ENCODE peak calls at places on chromosomes 11 and 22, in five cellular contexts. D is K562, R is HepG2, T is SK-N-SH, F is GM12878. S is an unnamed sample.

GRCh38 chr22:46044718-46045458 is 67.9 kb upstream of the WNT7B start:
- DNase-seq in D (no peak), R (no peak), T (no peak), F (no peak), S (no peak)

GRCh38 chr11:133841279-133842043 is 3.9 kb downstream of the SPATA19 start:
- DNase-seq in D (no peak), R (no peak), T (no peak), F (no peak), S (no peak)

GRCh38 chr11:61120865-61121831 is 18.9 kb downstream of the CD5 start:
- DNase-seq in D (no peak), R (no peak), T (peak; percentile 85), F (no peak), S (no peak)

GRCh38 chr11:128061321-128061871 is 526.0 kb downstream of the ETS1 start:
- DNase-seq in D (no peak), R (no peak), T (no peak), F (no peak), S (no peak)

GRCh38 chr11:91922846-91923245 is 301.8 kb upstream of the FAT3 start:
- DNase-seq in D (no peak), R (no peak), T (peak; percentile 61), F (no peak), S (no peak)

GRCh38 chr22:50628543-50629134 is 687 bp upstream of the ARSA start:
- DNase-seq in D (no peak), R (no peak), T (no peak), F (no peak), S (no peak)

GRCh38 chr11:5581014-5581413 is 337 bp downstream of the OR52B6 start:
- DNase-seq in D (peak; percentile 44), R (peak; percentile 9), T (no peak), F (no peak), S (no peak)

GRCh38 chr11:11589385-11589890 is 32.4 kb downstream of the GALNT18 start:
- DNase-seq in D (no peak), R (no peak), T (no peak), F (no peak), S (no peak)

GRCh38 chr11:2708151-2708581 is 8.4 kb upstream of the KCNQ1OT1 start:
- DNase-seq in D (no peak), R (no peak), T (no peak), F (no peak), S (no peak)

GRCh38 chr11:61602775-61603569 is 22.1 kb upstream of the SYT7 start:
- DNase-seq in D (peak; percentile 70), R (no peak), T (peak; percentile 89), F (no peak), S (no peak)

GRCh38 chr11:102974552-102975280 is 19.2 kb upstream of the MMP13 start:
- DNase-seq in D (no peak), R (no peak), T (no peak), F (no peak), S (no peak)

GRCh38 chr11:132563050-132563449 is 969.3 kb downstream of the OPCML start:
- DNase-seq in D (no peak), R (no peak), T (no peak), F (no peak), S (no peak)
- TF ChIP-seq GABPA in D (no peak), R (no peak), T (no peak), F (no peak), S (no peak)

GRCh38 chr11:43578346-43579170 is 102.0 kb upstream of the HSD17B12 start:
- DNase-seq in D (no peak), R (no peak), T (no peak), F (no peak), S (no peak)

GRCh38 chr11:43574949-43575915 is 105.3 kb upstream of the HSD17B12 start:
- DNase-seq in D (no peak), R (no peak), T (peak; percentile 83), F (no peak), S (no peak)

GRCh38 chr11:43577566-43578264 is 102.8 kb upstream of the HSD17B12 start:
- DNase-seq in D (no peak), R (no peak), T (no peak), F (no peak), S (no peak)

GRCh38 chr11:43575931-43576833 is 104.4 kb upstream of the HSD17B12 start:
- DNase-seq in D (no peak), R (no peak), T (no peak), F (no peak), S (no peak)

DNA sequence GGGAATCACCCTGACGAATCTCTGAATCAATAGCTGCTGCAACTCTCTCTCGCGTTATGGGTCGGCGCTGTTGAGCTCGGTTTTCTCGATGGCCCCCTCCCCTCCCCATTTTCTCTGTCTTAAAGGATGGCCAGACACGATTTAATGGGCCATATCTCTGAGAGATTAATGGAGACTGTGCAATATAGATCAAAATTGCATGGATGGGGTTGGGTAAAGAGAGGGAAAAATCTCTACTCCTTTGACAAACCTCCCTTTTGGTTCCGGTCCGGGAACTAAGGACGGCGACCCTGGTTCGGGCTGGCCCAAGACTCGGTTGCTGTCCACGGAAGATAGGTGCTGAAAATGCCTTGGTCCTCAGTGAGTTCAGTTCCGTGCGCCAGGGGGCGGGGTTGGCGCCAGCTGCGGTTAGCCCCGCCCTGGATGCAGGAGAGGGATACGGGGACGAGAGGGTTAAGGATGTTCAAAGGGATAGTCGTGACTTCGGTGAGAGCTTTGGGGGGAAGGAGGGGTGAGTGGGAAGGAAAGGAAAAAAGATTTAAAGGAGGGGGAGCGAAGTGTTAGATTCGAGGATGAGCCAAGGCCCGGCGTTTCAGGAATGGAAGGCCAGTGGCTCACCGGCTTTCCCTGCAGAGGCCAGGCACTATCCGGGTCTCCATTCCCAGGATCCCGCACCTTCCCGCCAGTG is 103.6 kb upstream of the HSD17B12 start:
- DNase-seq in D (peak; percentile 84), R (peak; percentile 32), T (peak; percentile 71), F (no peak), S (no peak)
- TF ChIP-seq POLR2AphosphoS5 in D (no peak), R (no peak), T (no peak), F (no peak), S (no peak)

DNA sequence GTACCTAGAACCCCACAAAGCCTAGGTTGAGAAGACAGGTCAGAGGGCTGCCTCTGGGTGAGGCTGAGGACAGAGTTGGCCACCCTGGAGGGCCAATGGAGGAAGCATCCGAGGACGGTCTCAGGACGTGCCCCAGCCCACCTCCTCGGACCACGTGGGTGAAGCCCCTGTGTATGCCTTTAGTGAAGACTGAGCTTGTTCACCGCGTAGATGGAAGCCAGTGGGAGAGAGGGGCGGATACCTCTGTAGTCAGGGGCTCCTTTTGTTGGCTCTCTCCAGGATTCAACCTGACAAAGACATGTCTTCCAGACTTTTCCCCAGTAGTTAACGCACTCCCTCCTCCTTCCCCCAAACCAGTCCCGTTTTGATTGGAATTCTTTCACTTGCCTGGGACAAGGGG is 110.7 kb downstream of the ZBTB16 start:
- DNase-seq in D (no peak), R (no peak), T (no peak), F (no peak), S (no peak)
- TF ChIP-seq REST in D (no peak), R (no peak), T (no peak), F (no peak), S (no peak)

GRCh38 chr11:118401880-118402590 is 629 bp downstream of the ATP5MG start:
- DNase-seq in D (no peak), R (peak; percentile 76), T (no peak), F (no peak), S (peak; percentile 10)

GRCh38 chr11:118396097-118396501 is 5.3 kb upstream of the ATP5MG start:
- DNase-seq in D (no peak), R (no peak), T (no peak), F (no peak), S (no peak)

GRCh38 chr11:118397448-118397847 is 4.0 kb upstream of the ATP5MG start:
- DNase-seq in D (no peak), R (no peak), T (no peak), F (no peak), S (no peak)

GRCh38 chr11:118401151-118401879 is at the start of gene ATP5MG:
- DNase-seq in D (peak; percentile 94), R (peak; percentile 82), T (peak; percentile 89), F (peak; percentile 93), S (peak; percentile 81)

GRCh38 chr11:118398797-118399564 is 2.4 kb upstream of the ATP5MG start:
- DNase-seq in D (no peak), R (no peak), T (no peak), F (no peak), S (no peak)
- TF ChIP-seq GABPA in D (no peak), R (no peak), T (no peak), F (no peak), S (no peak)

GRCh38 chr22:27043246-27043645 is 385.9 kb downstream of the MIAT start:
- DNase-seq in D (no peak), R (no peak), T (no peak), F (no peak), S (no peak)
- TF ChIP-seq POLR2AphosphoS5 in D (no peak), R (no peak), T (no peak), F (no peak), S (no peak)

DNA sequence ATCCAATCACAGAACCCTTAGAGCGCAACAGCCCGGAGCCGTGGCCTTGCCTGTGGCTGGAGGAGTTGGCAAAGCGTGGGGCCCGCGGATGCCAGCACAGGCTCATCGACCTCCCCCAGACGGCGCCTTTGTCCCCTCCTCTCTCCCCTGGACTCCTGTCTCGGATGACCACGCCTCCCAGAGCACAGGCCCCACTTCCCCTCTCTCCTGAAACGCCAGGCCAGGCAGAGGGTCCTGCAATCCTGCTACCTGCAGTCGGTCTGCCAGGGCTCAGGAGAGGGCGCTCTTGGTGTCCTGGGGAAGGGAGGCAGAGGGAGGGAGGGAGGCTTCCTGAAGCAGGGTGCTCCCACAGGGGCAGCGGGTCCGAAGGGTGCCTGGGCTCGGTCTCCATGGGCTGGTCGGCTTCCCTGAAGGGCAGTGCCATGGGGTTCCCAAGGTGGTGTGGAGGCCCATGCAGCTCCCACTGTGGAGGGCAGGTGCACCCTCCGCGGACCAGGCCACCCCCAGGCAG is 16.6 kb upstream of the TTLL12 start:
- DNase-seq in D (no peak), R (no peak), T (no peak), F (no peak), S (no peak)
- TF ChIP-seq REST in D (no peak), R (no peak), T (no peak), F (no peak), S (no peak)

GRCh38 chr11:131537196-131537595 is 166.8 kb downstream of the NTM start:
- DNase-seq in D (peak; percentile 6), R (no peak), T (no peak), F (no peak), S (no peak)
- TF ChIP-seq GABPA in D (no peak), R (no peak), T (no peak), F (no peak), S (no peak)

GRCh38 chr11:65500262-65501004 is 1.6 kb downstream of the MALAT1 start:
- DNase-seq in D (peak; percentile 71), R (no peak), T (no peak), F (no peak), S (peak; percentile 62)

GRCh38 chr11:65499713-65500261 is 942 bp downstream of the MALAT1 start:
- DNase-seq in D (no peak), R (no peak), T (no peak), F (no peak), S (peak; percentile 57)

GRCh38 chr11:65501530-65502273 is 2.9 kb downstream of the MALAT1 start:
- DNase-seq in D (peak; percentile 64), R (no peak), T (no peak), F (no peak), S (no peak)

GRCh38 chr11:65502274-65502851 is 3.5 kb downstream of the MALAT1 start:
- DNase-seq in D (peak; percentile 60), R (no peak), T (no peak), F (no peak), S (no peak)

GRCh38 chr11:65501005-65501529 is 2.2 kb downstream of the MALAT1 start:
- DNase-seq in D (no peak), R (no peak), T (no peak), F (no peak), S (no peak)
- TF ChIP-seq POLR2AphosphoS5 in D (no peak), R (no peak), T (no peak), F (no peak), S (no peak)

GRCh38 chr11:69499946-69500284 is 18.5 kb downstream of the LINC01488 start:
- DNase-seq in D (no peak), R (no peak), T (peak; percentile 32), F (no peak), S (no peak)
- TF ChIP-seq REST in D (no peak), R (no peak), T (no peak), F (no peak), S (no peak)

S was measured in HL-60.